ENCODE peak calls at places on chromosome 10, in nine cellular contexts. T is K562, K is stomach, C is HepG2, H is GM12878, Q is A549, R is tibial nerve, V is SK-N-SH, W is H1. O is an unnamed sample.

GRCh38 chr10:14571866-14572507 is 202.7 kb downstream of the FAM107B start:
- DNase-seq in R (no peak), K (peak; percentile 92), T (no peak), Q (peak; percentile 96), H (no peak), W (no peak), C (peak; percentile 96), V (no peak), O (no peak)

GRCh38 chr10:114779803-114780609 is 41.6 kb upstream of the FHIP2A start:
- DNase-seq in V (no peak), K (no peak), C (peak; percentile 3), T (no peak), Q (peak; percentile 88), R (no peak), H (no peak), W (no peak), O (no peak)

GRCh38 chr10:98430427-98430826 is 15.4 kb upstream of the PYROXD2 start:
- DNase-seq in R (no peak), Q (no peak), W (no peak), C (no peak), T (no peak), K (no peak), H (no peak), V (no peak), O (no peak)

GRCh38 chr10:71554671-71555070 is 158.0 kb downstream of the CDH23 start:
- DNase-seq in V (no peak), W (no peak), R (no peak), C (no peak), H (no peak), K (no peak), T (no peak), Q (no peak), O (no peak)

GRCh38 chr10:132449051-132449825 is 52.2 kb downstream of the PWWP2B start:
- DNase-seq in R (no peak), V (peak; percentile 62), H (no peak), T (no peak), Q (peak; percentile 65), W (no peak), C (no peak), K (peak; percentile 87), O (peak; percentile 84)

GRCh38 chr10:3333426-3333825 is 160.8 kb upstream of the PITRM1 start:
- DNase-seq in Q (no peak), T (no peak), C (no peak), K (no peak), R (no peak), H (no peak), V (no peak), W (no peak), O (no peak)

GRCh38 chr10:84026821-84027257 is 112.5 kb upstream of the GHITM start:
- DNase-seq in R (no peak), T (peak; percentile 21), H (no peak), C (peak; percentile 10), K (no peak), Q (peak; percentile 14), V (peak; percentile 35), W (no peak), O (no peak)

GRCh38 chr10:43235070-43235900 is 31.6 kb downstream of the RASGEF1A start:
- DNase-seq in C (no peak), V (no peak), H (no peak), W (no peak), K (no peak), T (no peak), R (no peak), Q (no peak), O (peak; percentile 48)

GRCh38 chr10:12905067-12905466 is 96.4 kb downstream of the CCDC3 start:
- DNase-seq in Q (no peak), V (no peak), H (no peak), R (no peak), T (no peak), W (no peak), C (no peak), K (no peak), O (no peak)

GRCh38 chr10:33559105-33559504 is 224.6 kb upstream of the NRP1 start:
- DNase-seq in Q (peak; percentile 5), V (peak; percentile 14), R (no peak), W (no peak), K (no peak), H (no peak), C (no peak), T (no peak), O (no peak)

GRCh38 chr10:112732277-112732891 is 217.7 kb upstream of the TCF7L2 start:
- DNase-seq in V (no peak), C (no peak), H (no peak), W (no peak), T (no peak), K (no peak), R (no peak), Q (no peak), O (no peak)

GRCh38 chr10:8400151-8400550 is 345.7 kb downstream of the GATA3 start:
- DNase-seq in R (no peak), T (no peak), K (no peak), H (no peak), Q (no peak), W (no peak), C (no peak), V (no peak), O (no peak)

GRCh38 chr10:132453470-132453861 is 56.5 kb downstream of the PWWP2B start:
- DNase-seq in T (no peak), Q (no peak), V (no peak), W (no peak), H (no peak), C (no peak), K (no peak), R (no peak), O (no peak)

GRCh38 chr10:129545257-129545656 is 78.2 kb downstream of the MGMT start:
- DNase-seq in W (no peak), Q (peak; percentile 18), C (no peak), R (no peak), H (no peak), V (no peak), T (no peak), K (no peak), O (no peak)

GRCh38 chr10:25966846-25967245 is 32.8 kb downstream of the MYO3A start:
- DNase-seq in V (no peak), H (no peak), R (no peak), T (no peak), Q (no peak), W (no peak), K (no peak), C (no peak), O (no peak)

GRCh38 chr10:92847185-92847864 is 995 bp upstream of the EXOC6 start:
- DNase-seq in R (no peak), W (no peak), H (no peak), K (no peak), C (peak; percentile 66), Q (no peak), T (no peak), V (no peak), O (no peak)

GRCh38 chr10:117342638-117343037 is 32.6 kb downstream of the PDZD8 start:
- DNase-seq in W (no peak), Q (peak; percentile 42), K (no peak), T (no peak), V (no peak), R (no peak), H (no peak), C (no peak), O (no peak)
- TF ChIP-seq EP300 in W (no peak), Q (peak; percentile 58), K (no peak), T (no peak), V (no peak), R (no peak), H (no peak), C (no peak), O (no peak)

GRCh38 chr10:61904711-61905445 is 3.4 kb downstream of the ARID5B start:
- DNase-seq in W (no peak), H (peak; percentile 75), K (no peak), C (peak; percentile 75), V (peak; percentile 73), R (no peak), T (peak; percentile 46), Q (peak; percentile 47), O (no peak)
- TF ChIP-seq CTCF in W (peak; percentile 5), H (peak; percentile 33), K (no peak), C (peak; percentile 37), V (peak; percentile 54), R (peak; percentile 15), T (peak; percentile 20), Q (peak; percentile 6), O (no peak)

DNA sequence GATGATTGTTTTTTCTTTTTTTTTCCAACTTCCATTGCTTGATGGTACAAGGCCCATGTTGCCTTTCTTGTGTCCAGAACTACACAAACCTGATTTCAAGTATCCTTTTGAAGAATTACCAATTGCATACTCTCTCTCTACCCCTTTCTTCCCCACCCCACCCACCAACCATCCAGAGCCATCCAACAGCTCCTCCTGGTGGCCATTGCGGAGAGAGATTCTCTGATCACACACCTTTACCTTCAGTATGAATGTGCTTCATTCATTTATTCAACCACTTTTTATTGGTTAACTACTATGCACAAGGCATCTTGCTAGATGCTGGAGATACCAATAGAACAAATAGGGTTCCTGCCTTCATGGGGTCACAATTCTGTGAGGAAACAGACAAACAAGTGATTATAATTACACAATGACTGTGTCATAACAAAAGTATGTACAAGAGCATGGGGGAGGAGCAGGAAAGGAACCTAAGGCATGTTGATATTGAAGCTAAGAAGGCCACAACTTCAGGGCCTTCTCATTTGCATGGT is 297.1 kb upstream of the LYZL1 start:
- DNase-seq in R (no peak), H (no peak), C (peak; percentile 50), T (peak; percentile 73), Q (peak; percentile 82), V (peak; percentile 48), K (peak; percentile 42), W (peak; percentile 17), O (no peak)
- TF ChIP-seq EP300 in R (no peak), H (no peak), C (no peak), T (no peak), Q (no peak), V (no peak), K (no peak), W (no peak), O (no peak)

GRCh38 chr10:119686465-119687191 is 35.4 kb downstream of the BAG3 start:
- DNase-seq in H (no peak), R (peak; percentile 41), Q (peak; percentile 81), K (peak; percentile 78), V (peak; percentile 81), C (peak; percentile 70), T (peak; percentile 70), W (peak; percentile 36), O (peak; percentile 84)
- TF ChIP-seq CTCF in H (peak; percentile 86), R (peak; percentile 89), Q (peak; percentile 92), K (peak; percentile 78), V (peak; percentile 97), C (peak; percentile 94), T (peak; percentile 74), W (peak; percentile 79), O (peak; percentile 91)

O was measured in suprapubic skin.